ENCODE peak calls at places on chromosomes 5 and 9, in seven cellular contexts. R, X, C, W, B, S and H are unnamed samples. For H3K4me1, the result is how much of the 10 kb centered on the place peaks cover.

GRCh38 chr5:91151947-91152346 is 231.2 kb downstream of the ARRDC3 start:
- DNase-seq in R (no peak), W (no peak), B (peak), S (peak), X (peak), C (no peak), H (peak)

GRCh38 chr5:859391-859790 is 8.6 kb upstream of the ZDHHC11 start:
- DNase-seq in X (no peak), W (no peak), R (no peak), S (no peak), B (no peak), C (no peak), H (peak)

GRCh38 chr9:75111019-75111622 is 22.8 kb downstream of the OSTF1 start:
- DNase-seq in W (no peak), R (no peak), C (peak), B (no peak), S (no peak), X (no peak), H (no peak)

GRCh38 chr5:73454379-73455036 is 5.9 kb upstream of the FOXD1 start:
- DNase-seq in W (peak), X (peak), R (no peak), B (no peak), C (peak), S (no peak), H (no peak)

GRCh38 chr9:129322641-129323375 is 144.7 kb upstream of the IER5L start:
- DNase-seq in R (peak), B (peak), W (peak), C (no peak), X (no peak), S (no peak), H (no peak)

GRCh38 chr5:124745367-124746251 is 830 bp downstream of the ZNF608 start:
- DNase-seq in X (peak), W (no peak), C (no peak), B (no peak), S (no peak), R (no peak), H (no peak)

GRCh38 chr9:96241391-96241809 is 60.6 kb downstream of the HSD17B3 start:
- DNase-seq in B (no peak), C (no peak), X (peak), W (no peak), R (no peak), S (no peak), H (no peak)

GRCh38 chr9:71769175-71770165 is 1.2 kb upstream of the CEMIP2 start:
- DNase-seq in B (peak), W (peak), S (peak), X (peak), R (peak), C (peak), H (peak)

GRCh38 chr9:12133416-12133815 is 559.8 kb upstream of the TYRP1 start:
- DNase-seq in B (no peak), C (no peak), W (no peak), R (no peak), S (no peak), X (no peak), H (no peak)

GRCh38 chr5:131224387-131225191 is 39.3 kb upstream of the CDC42SE2 start:
- DNase-seq in R (peak), X (no peak), W (no peak), C (peak), S (no peak), B (no peak), H (peak)

GRCh38 chr5:163571755-163572154 is 66.3 kb downstream of the MAT2B start:
- DNase-seq in B (no peak), X (peak), R (no peak), S (no peak), C (no peak), W (no peak), H (no peak)

GRCh38 chr5:122089614-122090013 is 11.6 kb upstream of the LOX start:
- DNase-seq in S (no peak), W (no peak), C (no peak), R (no peak), X (peak), B (no peak), H (no peak)

GRCh38 chr5:37735649-37736347 is 104.0 kb downstream of the GDNF start:
- DNase-seq in X (peak), B (no peak), S (peak), C (no peak), W (no peak), R (no peak), H (no peak)

GRCh38 chr9:98610711-98611110 is 98.0 kb downstream of the GABBR2 start:
- DNase-seq in R (no peak), B (no peak), X (no peak), S (no peak), W (no peak), C (no peak), H (no peak)

GRCh38 chr5:39118638-39119037 is 44.4 kb upstream of the RICTOR start:
- DNase-seq in X (no peak), W (no peak), C (no peak), B (no peak), S (no peak), R (no peak), H (no peak)

GRCh38 chr5:154811653-154812465 is 38.5 kb downstream of the FAXDC2 start:
- DNase-seq in R (peak), C (peak), B (peak), S (peak), X (peak), W (peak), H (peak)

GRCh38 chr9:38315085-38315595 is 77.4 kb upstream of the ALDH1B1 start:
- DNase-seq in C (no peak), R (no peak), W (no peak), S (no peak), B (no peak), X (no peak), H (no peak)

GRCh38 chr9:89421595-89421994 is 76.3 kb downstream of the SEMA4D start:
- DNase-seq in X (peak), B (no peak), W (no peak), S (no peak), R (no peak), C (no peak), H (no peak)

GRCh38 chr5:98772415-98773213 is 849 bp upstream of the RGMB start:
- DNase-seq in C (peak), S (peak), X (peak), W (peak), R (peak), B (peak), H (peak)

GRCh38 chr5:153617190-153617589 is 126.7 kb downstream of the GRIA1 start:
- DNase-seq in R (no peak), C (no peak), S (no peak), W (no peak), X (peak), B (no peak), H (no peak)

GRCh38 chr5:67334383-67334782 is 137.8 kb upstream of the CD180 start:
- DNase-seq in B (no peak), R (no peak), X (no peak), C (no peak), W (no peak), S (no peak), H (no peak)

GRCh38 chr5:69149676-69150010 is 17.3 kb upstream of the CCNB1 start:
- DNase-seq in C (no peak), R (no peak), W (no peak), X (no peak), B (no peak), S (no peak), H (no peak)

GRCh38 chr9:104346645-104347175 is 157.4 kb upstream of the OR13F1 start:
- DNase-seq in B (no peak), S (no peak), R (no peak), W (no peak), C (no peak), X (no peak), H (no peak)

GRCh38 chr5:138636401-138636944 is 61.3 kb upstream of the HSPA9 start:
- DNase-seq in B (peak), W (no peak), S (no peak), C (no peak), X (no peak), R (no peak), H (no peak)

GRCh38 chr5:138109463-138110265 is 25.8 kb downstream of the WNT8A start:
- DNase-seq in X (peak), R (no peak), W (no peak), B (no peak), C (no peak), S (no peak), H (no peak)

GRCh38 chr5:88815048-88815789 is 67.8 kb downstream of the MEF2C start:
- DNase-seq in X (no peak), W (no peak), R (no peak), B (no peak), S (no peak), C (no peak), H (no peak)

GRCh38 chr9:129177791-129178578 is at the start of gene IER5L:
- DNase-seq in X (peak), R (peak), W (peak), S (peak), C (peak), B (peak), H (peak)

GRCh38 chr9:109699019-109699418 is 81.0 kb upstream of the PALM2AKAP2 start:
- DNase-seq in S (no peak), X (peak), B (no peak), R (no peak), W (no peak), C (no peak), H (no peak)

GRCh38 chr9:97564291-97565175 is 63.1 kb downstream of the TMOD1 start:
- DNase-seq in R (peak), W (peak), C (peak), B (peak), X (peak), S (no peak), H (no peak)

GRCh38 chr5:6818594-6819512 is 105.6 kb downstream of the TENT4A start:
- DNase-seq in S (no peak), W (no peak), X (no peak), R (no peak), C (no peak), B (no peak), H (no peak)

GRCh38 chr5:75363726-75364495 is 26.9 kb downstream of the HMGCR start:
- DNase-seq in X (peak), C (peak), R (peak), W (peak), B (no peak), S (peak), H (peak)

GRCh38 chr5:142023836-142024235 is 11.0 kb upstream of the GNPDA1 start:
- DNase-seq in C (no peak), X (no peak), R (no peak), S (no peak), W (no peak), B (no peak), H (no peak)

GRCh38 chr5:131379723-131380122 is 115.9 kb downstream of the CDC42SE2 start:
- DNase-seq in X (peak), B (no peak), C (no peak), S (no peak), W (no peak), R (no peak), H (no peak)

GRCh38 chr9:131674425-131675421 is 65.2 kb downstream of the RAPGEF1 start:
- DNase-seq in R (peak), W (no peak), C (no peak), B (no peak), S (no peak), X (no peak), H (no peak)

GRCh38 chr5:137122558-137122957 is 376.6 kb downstream of the SPOCK1 start:
- DNase-seq in B (no peak), S (no peak), W (no peak), C (no peak), R (no peak), X (no peak), H (no peak)

GRCh38 chr5:127696688-127697087 is 6.5 kb upstream of the CCDC192 start:
- DNase-seq in X (peak), S (no peak), C (no peak), W (no peak), R (no peak), B (no peak), H (no peak)

GRCh38 chr5:59037041-59037440 is 454.2 kb downstream of the RAB3C start:
- DNase-seq in W (no peak), B (no peak), R (no peak), X (no peak), C (no peak), S (no peak), H (no peak)

GRCh38 chr5:59037453-59038168 is 454.7 kb downstream of the RAB3C start:
- DNase-seq in R (no peak), S (no peak), X (no peak), C (no peak), W (no peak), B (no peak), H (no peak)

GRCh38 chr5:59039296-59040006 is 456.6 kb downstream of the RAB3C start:
- DNase-seq in W (peak), C (peak), B (peak), X (peak), R (peak), S (peak), H (peak)

GRCh38 chr5:59039003-59039295 is 456.1 kb downstream of the RAB3C start:
- DNase-seq in C (no peak), R (no peak), X (no peak), S (no peak), W (peak), B (no peak), H (no peak)

DNA sequence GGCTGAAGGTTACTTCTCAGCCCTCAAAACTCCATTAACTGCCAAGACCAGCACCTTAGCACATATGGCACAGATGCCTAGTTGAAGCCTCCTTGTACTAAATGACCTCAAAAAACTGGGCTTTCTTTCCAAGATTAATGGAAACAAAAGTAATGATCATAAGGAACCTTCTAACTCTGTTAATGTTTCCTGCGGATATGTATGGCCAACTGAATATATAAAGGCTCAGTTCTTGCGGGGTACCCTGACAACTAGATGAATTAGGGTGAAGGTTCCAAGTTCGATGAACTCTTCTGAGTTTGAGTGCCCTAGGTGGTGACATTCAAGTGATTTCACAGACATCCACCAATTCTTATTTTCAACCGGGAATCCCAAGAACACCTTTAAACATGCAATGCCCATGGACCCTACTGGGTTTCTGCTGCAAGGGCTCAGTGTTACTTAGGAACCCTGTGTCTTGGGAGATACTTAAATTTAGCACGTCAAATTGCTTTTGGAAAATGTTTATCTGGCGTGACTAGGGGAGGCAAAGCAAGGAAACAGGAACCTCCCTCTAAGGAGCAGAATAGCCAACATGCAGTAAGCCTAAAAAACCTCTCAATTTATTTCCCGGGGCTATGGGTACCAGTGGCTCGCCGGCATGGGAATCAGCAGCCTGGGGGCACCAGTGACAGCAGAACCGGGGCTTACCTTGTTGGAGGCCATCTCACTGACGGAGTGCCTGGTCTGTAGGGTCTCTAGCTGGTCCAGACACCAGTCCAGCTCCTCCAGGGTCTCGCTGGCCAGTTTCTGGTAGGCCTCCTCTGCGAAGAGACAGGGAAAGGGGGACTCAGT is 455.5 kb downstream of the RAB3C start:
- DNase-seq in C (no peak), R (no peak), W (peak), B (peak), X (no peak), S (no peak), H (no peak)
- TF ChIP-seq CTCF in C (no peak), R (no peak), W (no peak), B (no peak), X (peak), S (no peak), H (no peak)

DNA sequence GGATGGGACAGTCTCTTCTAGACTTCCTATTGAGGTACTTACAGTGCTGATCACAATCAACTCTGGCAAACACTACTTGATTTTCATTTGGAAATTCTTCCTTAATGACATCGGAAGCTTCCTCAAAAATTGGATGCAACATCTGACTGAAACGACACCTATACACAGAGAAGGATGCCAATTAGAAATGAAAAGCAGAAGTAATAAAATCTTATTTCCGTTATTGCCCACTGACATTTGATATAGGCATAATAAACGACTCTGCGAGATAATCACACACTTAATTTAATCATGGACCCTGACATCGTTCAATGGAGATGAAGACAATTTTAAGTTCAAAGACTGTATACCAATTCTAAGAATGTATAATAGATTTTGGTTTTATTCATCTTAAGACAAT is 46.4 kb downstream of the ERP44 start:
- DNase-seq in C (no peak), B (no peak), X (no peak), R (no peak), W (no peak), S (no peak), H (no peak)
- H3K4me1 ChIP-seq in C (under half), B (under half), X (under half), R (under half), W (under half), S (under half), H (under half)

GRCh38 chr9:122815544-122815943 is 12.8 kb downstream of the PDCL start:
- DNase-seq in C (no peak), W (no peak), B (no peak), R (no peak), X (no peak), S (no peak), H (no peak)
- TF ChIP-seq CTCF in C (no peak), W (no peak), B (no peak), R (no peak), X (no peak), S (no peak), H (no peak)

DNA sequence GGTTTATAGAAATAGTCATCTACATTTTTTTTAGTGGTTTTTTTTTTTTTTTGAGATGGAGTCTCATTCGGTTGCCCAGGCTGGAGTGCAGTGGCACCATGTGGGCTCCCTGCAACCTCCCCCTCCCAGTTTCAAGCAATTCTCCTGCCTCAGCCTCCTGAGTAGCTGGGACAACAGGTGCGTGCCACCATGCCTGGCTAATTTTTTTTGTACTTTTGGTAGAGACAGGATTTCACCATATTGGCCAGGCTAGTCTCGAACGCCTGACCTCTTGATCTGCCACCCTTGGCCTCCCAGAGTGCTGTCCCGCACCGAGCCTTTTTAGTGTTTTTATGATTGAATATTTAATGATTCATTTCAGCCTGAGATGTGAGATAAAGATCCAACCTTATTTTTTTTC is 27.3 kb downstream of the ANKRD33B start:
- DNase-seq in B (no peak), W (no peak), X (no peak), S (no peak), C (no peak), R (peak), H (no peak)
- H3K4me1 ChIP-seq in B (under half), W (under half), X (under half), S (under half), C (under half), R (under half), H (under half)

GRCh38 chr9:127918201-127919107 is 1.6 kb upstream of the ST6GALNAC4 start:
- DNase-seq in W (peak), X (no peak), R (no peak), C (peak), B (no peak), S (peak), H (peak)
- TF ChIP-seq CTCF in W (peak), X (no peak), R (peak), C (no peak), B (no peak), S (no peak), H (no peak)

GRCh38 chr5:5179597-5179996 is 39.5 kb downstream of the ADAMTS16 start:
- DNase-seq in C (no peak), X (no peak), R (no peak), S (no peak), B (no peak), W (peak), H (no peak)
- H3K4me1 ChIP-seq in C (under half), X (under half), R (under half), S (under half), B (under half), W (under half), H (under half)

GRCh38 chr9:130408669-130409068 is 36.1 kb upstream of the ASS1 start:
- DNase-seq in W (no peak), R (no peak), X (no peak), B (no peak), C (no peak), S (no peak), H (no peak)
- TF ChIP-seq CTCF in W (peak), R (no peak), X (no peak), B (no peak), C (no peak), S (no peak), H (no peak)

GRCh38 chr5:132410451-132411381 is 41.2 kb downstream of the SLC22A5 start:
- DNase-seq in C (peak), X (peak), S (peak), B (peak), R (peak), W (peak), H (peak)
- H3K4me1 ChIP-seq in C (under half), X (under half), S (under half), B (under half), R (under half), W (under half), H (half or more)